ENCODE peak calls at places on chromosomes 1 and 21, in six cellular contexts. A is endothelial cell of umbilical vein, B is A549, Z is K562, P is HepG2, E is H1. Q is an unnamed sample.

GRCh38 chr21:45640888-45641479 is 2.5 kb upstream of the PCBP3 start:
- DNase-seq in A (no peak), B (no peak), Z (peak), P (no peak), E (no peak), Q (peak)

GRCh38 chr21:31526040-31526439 is 133.5 kb upstream of the SOD1 start:
- DNase-seq in A (no peak), B (peak), Z (no peak), P (no peak), E (no peak), Q (no peak)

GRCh38 chr1:92833840-92834239 is 2.0 kb downstream of the RPL5 start:
- DNase-seq in A (no peak), B (no peak), Z (no peak), P (no peak), E (no peak), Q (no peak)

GRCh38 chr1:110412576-110412975 is 5.1 kb upstream of the LAMTOR5 start:
- DNase-seq in A (peak), B (peak), Z (peak), P (peak), E (no peak), Q (peak)

GRCh38 chr1:204335085-204335484 is 24.6 kb downstream of the PLEKHA6 start:
- DNase-seq in A (peak), B (no peak), Z (no peak), P (no peak), E (no peak), Q (no peak)

GRCh38 chr1:229266832-229267500 is 3.9 kb upstream of the RAB4A start:
- DNase-seq in A (no peak), B (no peak), Z (no peak), P (no peak), E (no peak), Q (no peak)

GRCh38 chr1:8705104-8705503 is 112.3 kb downstream of the RERE start:
- DNase-seq in A (no peak), B (no peak), Z (no peak), P (no peak), E (no peak), Q (no peak)

GRCh38 chr1:2212167-2212541 is 16.0 kb upstream of the SKI start:
- DNase-seq in A (no peak), B (no peak), Z (no peak), P (no peak), E (no peak), Q (peak)

GRCh38 chr1:113191579-113192076 is 118.6 kb downstream of the LRIG2 start:
- DNase-seq in A (peak), B (no peak), Z (no peak), P (no peak), E (no peak), Q (no peak)

GRCh38 chr1:115302390-115302961 is 35.6 kb downstream of the NGF start:
- DNase-seq in A (no peak), B (no peak), Z (no peak), P (no peak), E (no peak), Q (no peak)

GRCh38 chr1:228100822-228101613 is 2.1 kb downstream of the C1orf35 start:
- DNase-seq in A (no peak), B (no peak), Z (peak), P (no peak), E (no peak), Q (no peak)

GRCh38 chr1:51203121-51203873 is 32.8 kb upstream of the RNF11 start:
- DNase-seq in A (no peak), B (no peak), Z (no peak), P (no peak), E (no peak), Q (no peak)

GRCh38 chr1:231702321-231702720 is 75.7 kb downstream of the DISC1 start:
- DNase-seq in A (no peak), B (no peak), Z (no peak), P (no peak), E (no peak), Q (no peak)

GRCh38 chr1:158118713-158119402 is 61.8 kb upstream of the CD1D start:
- DNase-seq in A (no peak), B (no peak), Z (no peak), P (no peak), E (no peak), Q (no peak)

GRCh38 chr1:158084336-158084735 is 90.9 kb downstream of the KIRREL1 start:
- DNase-seq in A (no peak), B (no peak), Z (no peak), P (no peak), E (no peak), Q (no peak)

GRCh38 chr21:36330904-36331303 is 10.9 kb downstream of the MORC3 start:
- DNase-seq in A (peak), B (peak), Z (peak), P (peak), E (no peak), Q (peak)

GRCh38 chr1:94245747-94246438 is 8.5 kb upstream of the ARHGAP29 start:
- DNase-seq in A (peak), B (no peak), Z (no peak), P (no peak), E (no peak), Q (no peak)

GRCh38 chr1:115224636-115225035 is 113.4 kb downstream of the NGF start:
- DNase-seq in A (no peak), B (no peak), Z (no peak), P (no peak), E (no peak), Q (no peak)

GRCh38 chr1:72284084-72284397 is 1.7 kb upstream of the NEGR1 start:
- DNase-seq in A (no peak), B (no peak), Z (no peak), P (no peak), E (no peak), Q (no peak)

GRCh38 chr21:45261093-45261492 is 26.6 kb downstream of the POFUT2 start:
- DNase-seq in A (no peak), B (no peak), Z (no peak), P (no peak), E (no peak), Q (no peak)

GRCh38 chr1:22318279-22318983 is 133.2 kb upstream of the ZBTB40 start:
- DNase-seq in A (no peak), B (no peak), Z (no peak), P (no peak), E (no peak), Q (peak)

GRCh38 chr1:16145988-16146887 is 9.6 kb downstream of the EPHA2 start:
- DNase-seq in A (peak), B (peak), Z (peak), P (peak), E (peak), Q (peak)

GRCh38 chr1:66138613-66139012 is 345.9 kb downstream of the PDE4B start:
- DNase-seq in A (no peak), B (no peak), Z (no peak), P (no peak), E (no peak), Q (no peak)

GRCh38 chr1:41560496-41560895 is 76.0 kb upstream of the EDN2 start:
- DNase-seq in A (no peak), B (no peak), Z (no peak), P (no peak), E (no peak), Q (no peak)

GRCh38 chr1:58922302-58923089 is 138.6 kb upstream of the JUN start:
- DNase-seq in A (no peak), B (no peak), Z (no peak), P (no peak), E (no peak), Q (no peak)

GRCh38 chr1:30743584-30744059 is 14.0 kb downstream of the LAPTM5 start:
- DNase-seq in A (peak), B (no peak), Z (no peak), P (no peak), E (no peak), Q (no peak)

GRCh38 chr1:26730695-26731094 is 34.9 kb downstream of the ARID1A start:
- DNase-seq in A (no peak), B (no peak), Z (no peak), P (no peak), E (no peak), Q (no peak)

GRCh38 chr1:59061876-59062275 is 235.0 kb upstream of the FGGY start:
- DNase-seq in A (peak), B (no peak), Z (no peak), P (no peak), E (no peak), Q (no peak)

GRCh38 chr1:203555046-203555445 is 61.1 kb downstream of the OPTC start:
- DNase-seq in A (no peak), B (no peak), Z (no peak), P (no peak), E (no peak), Q (no peak)

GRCh38 chr1:225476538-225476988 is 48.7 kb upstream of the LBR start:
- DNase-seq in A (no peak), B (no peak), Z (no peak), P (peak), E (no peak), Q (no peak)

GRCh38 chr1:180153032-180153431 is 1.6 kb upstream of the QSOX1 start:
- DNase-seq in A (no peak), B (no peak), Z (no peak), P (no peak), E (no peak), Q (no peak)
- TF ChIP-seq JUN in A (no peak), B (no peak), Z (no peak), P (no peak), E (no peak), Q (no peak)

GRCh38 chr1:246506440-246506784 is 667 bp downstream of the SMYD3 start:
- DNase-seq in A (peak), B (no peak), Z (peak), P (no peak), E (no peak), Q (no peak)
- TF ChIP-seq JUN in A (no peak), B (no peak), Z (no peak), P (no peak), E (no peak), Q (no peak)

GRCh38 chr1:13965770-13966398 is 265.9 kb downstream of the PRDM2 start:
- DNase-seq in A (no peak), B (peak), Z (peak), P (peak), E (peak), Q (peak)
- TF ChIP-seq JUN in A (no peak), B (no peak), Z (no peak), P (no peak), E (no peak), Q (no peak)

GRCh38 chr1:53277326-53277725 is 39.0 kb upstream of the MAGOH start:
- DNase-seq in A (no peak), B (no peak), Z (no peak), P (no peak), E (no peak), Q (no peak)

GRCh38 chr1:53276153-53276901 is 38.0 kb upstream of the MAGOH start:
- DNase-seq in A (no peak), B (no peak), Z (no peak), P (no peak), E (no peak), Q (no peak)

GRCh38 chr1:53276902-53277281 is 38.6 kb upstream of the MAGOH start:
- DNase-seq in A (no peak), B (no peak), Z (no peak), P (no peak), E (no peak), Q (no peak)

GRCh38 chr1:53279556-53280160 is 41.3 kb upstream of the MAGOH start:
- DNase-seq in A (no peak), B (no peak), Z (no peak), P (no peak), E (no peak), Q (no peak)

DNA sequence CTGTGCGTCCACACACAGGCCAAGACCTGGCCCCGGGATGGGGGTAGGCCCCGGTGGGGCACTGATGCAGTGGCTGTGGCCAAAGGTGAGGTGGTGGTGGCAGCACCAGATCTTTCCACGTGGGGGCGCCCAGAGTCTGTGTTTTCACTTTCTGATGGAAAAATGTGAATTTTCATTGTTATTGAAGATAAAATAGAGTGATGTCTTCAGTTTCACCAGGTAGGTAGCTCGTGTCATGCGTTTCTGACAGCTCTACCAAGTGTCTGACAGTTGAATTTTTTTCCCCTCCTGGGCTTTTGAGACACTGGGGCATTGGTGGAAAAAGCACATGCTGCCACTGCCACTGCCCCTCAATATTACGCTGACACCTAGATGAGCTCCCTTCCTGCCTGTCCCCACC is 40.0 kb upstream of the MAGOH start:
- DNase-seq in A (peak), B (peak), Z (peak), P (peak), E (no peak), Q (peak)
- TF ChIP-seq JUN in A (no peak), B (no peak), Z (no peak), P (no peak), E (no peak), Q (no peak)

GRCh38 chr1:45516465-45516864 is 5.2 kb downstream of the PRDX1 start:
- DNase-seq in A (no peak), B (no peak), Z (no peak), P (no peak), E (no peak), Q (no peak)

GRCh38 chr1:45526135-45526644 is 4.5 kb upstream of the PRDX1 start:
- DNase-seq in A (no peak), B (no peak), Z (no peak), P (peak), E (no peak), Q (no peak)

GRCh38 chr1:45522324-45523104 is 830 bp upstream of the PRDX1 start:
- DNase-seq in A (no peak), B (peak), Z (no peak), P (no peak), E (no peak), Q (peak)

GRCh38 chr1:45518910-45519309 is 2.8 kb downstream of the PRDX1 start:
- DNase-seq in A (peak), B (no peak), Z (no peak), P (no peak), E (no peak), Q (no peak)

DNA sequence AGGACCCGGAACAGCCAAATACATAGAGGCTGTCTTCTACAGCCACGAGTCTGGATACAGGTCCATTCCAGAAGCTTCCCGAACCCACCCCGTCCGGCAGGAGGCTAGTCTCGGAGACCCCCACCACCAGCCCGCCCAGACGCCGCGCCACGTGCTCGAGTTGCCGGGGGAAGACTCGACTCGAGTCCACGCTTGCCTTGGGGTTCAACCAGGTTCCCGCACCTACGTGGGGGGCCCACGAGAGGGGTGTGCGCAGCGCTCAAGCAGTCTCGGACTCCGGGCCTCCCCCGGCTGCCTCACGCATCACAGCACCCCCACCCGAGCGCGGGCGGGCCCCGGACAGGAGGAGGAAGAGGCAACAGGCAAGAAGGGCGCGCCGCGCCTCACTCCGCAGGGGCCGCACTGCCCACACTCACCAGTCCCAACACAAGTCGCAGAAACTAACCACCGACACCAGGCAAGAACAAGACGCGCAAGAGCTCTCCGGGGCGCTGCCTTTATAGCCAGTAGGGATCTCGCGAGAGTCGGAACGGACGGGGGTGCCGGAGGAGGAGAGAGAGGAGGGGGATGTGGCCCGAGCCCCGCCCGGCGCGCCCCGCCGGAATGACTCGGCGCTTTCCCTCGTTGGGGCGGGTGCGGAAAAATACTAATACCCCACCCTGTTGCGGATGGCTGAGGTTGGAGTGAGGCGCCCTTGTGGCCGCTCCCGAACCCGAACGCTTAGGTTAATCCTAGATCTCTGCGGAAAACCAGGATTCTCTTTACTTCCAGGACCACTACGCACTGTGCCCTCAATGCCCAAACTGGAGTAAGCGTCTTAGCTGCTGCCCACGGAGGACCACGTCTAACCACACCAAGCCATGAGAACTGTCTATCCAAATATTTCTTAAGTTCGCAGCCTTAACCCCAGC is at the start of gene PRDX1:
- DNase-seq in A (peak), B (peak), Z (peak), P (peak), E (peak), Q (peak)
- TF ChIP-seq JUN in A (no peak), B (peak), Z (peak), P (peak), E (no peak), Q (no peak)

DNA sequence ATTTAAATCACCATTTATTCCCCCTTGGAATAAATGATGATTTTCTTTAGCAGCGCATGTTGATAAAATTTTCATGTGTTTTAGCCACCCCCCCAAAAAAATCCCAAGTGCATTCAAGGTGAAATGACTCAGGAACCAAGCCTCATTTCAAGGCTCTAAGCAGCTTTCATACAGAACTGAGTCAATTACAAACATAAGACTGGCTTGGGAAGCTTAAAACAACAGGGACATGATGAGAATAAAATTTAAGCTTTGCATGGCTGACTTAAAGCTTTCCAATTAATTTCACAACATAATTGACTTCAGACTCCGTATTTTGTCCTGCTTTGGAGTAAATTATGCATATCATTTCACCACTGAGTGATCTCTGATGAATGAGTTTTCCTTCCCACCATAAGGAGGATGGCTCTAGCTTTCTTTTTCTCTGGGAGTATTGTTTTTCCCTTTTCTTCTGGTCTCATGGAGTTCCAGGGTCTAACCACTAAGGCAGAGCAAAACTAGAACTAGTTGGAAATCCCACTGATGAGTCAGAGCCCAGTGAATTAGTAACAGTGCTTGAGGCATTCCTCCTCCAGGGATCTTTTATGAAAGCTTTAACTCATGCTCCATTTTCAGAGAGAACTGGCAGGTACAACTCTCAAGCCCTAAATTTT is 72.8 kb downstream of the XCL2 start:
- DNase-seq in A (no peak), B (peak), Z (peak), P (peak), E (no peak), Q (no peak)
- TF ChIP-seq JUN in A (no peak), B (no peak), Z (peak), P (no peak), E (no peak), Q (no peak)

GRCh38 chr1:960371-961131 is at the start of gene KLHL17:
- DNase-seq in A (peak), B (no peak), Z (peak), P (peak), E (no peak), Q (peak)

GRCh38 chr1:963746-964525 is 2.3 kb upstream of the PLEKHN1 start:
- DNase-seq in A (no peak), B (no peak), Z (no peak), P (no peak), E (no peak), Q (no peak)

GRCh38 chr1:964691-965525 is 1.4 kb upstream of the PLEKHN1 start:
- DNase-seq in A (no peak), B (no peak), Z (no peak), P (no peak), E (no peak), Q (no peak)

GRCh38 chr1:961132-961652 is 808 bp downstream of the KLHL17 start:
- DNase-seq in A (peak), B (no peak), Z (peak), P (no peak), E (no peak), Q (no peak)

GRCh38 chr1:962381-963350 is 2.3 kb downstream of the KLHL17 start:
- DNase-seq in A (no peak), B (no peak), Z (no peak), P (no peak), E (no peak), Q (no peak)
- TF ChIP-seq JUN in A (no peak), B (no peak), Z (no peak), P (no peak), E (no peak), Q (no peak)

GRCh38 chr21:26117324-26117971 is 53.1 kb downstream of the APP start:
- DNase-seq in A (no peak), B (no peak), Z (no peak), P (no peak), E (no peak), Q (no peak)

GRCh38 chr21:26115899-26116298 is 54.7 kb downstream of the APP start:
- DNase-seq in A (peak), B (no peak), Z (no peak), P (no peak), E (no peak), Q (no peak)

GRCh38 chr21:26112979-26113378 is 57.6 kb downstream of the APP start:
- DNase-seq in A (no peak), B (no peak), Z (no peak), P (no peak), E (no peak), Q (no peak)

GRCh38 chr21:26116456-26117011 is 54.0 kb downstream of the APP start:
- DNase-seq in A (no peak), B (no peak), Z (no peak), P (peak), E (no peak), Q (no peak)

GRCh38 chr21:26115346-26115745 is 55.2 kb downstream of the APP start:
- DNase-seq in A (peak), B (no peak), Z (no peak), P (no peak), E (no peak), Q (no peak)
- TF ChIP-seq JUN in A (no peak), B (no peak), Z (no peak), P (no peak), E (no peak), Q (no peak)

GRCh38 chr1:172005856-172006255 is 164.6 kb downstream of the DNM3 start:
- DNase-seq in A (no peak), B (no peak), Z (no peak), P (peak), E (no peak), Q (no peak)
- TF ChIP-seq JUN in A (no peak), B (no peak), Z (no peak), P (no peak), E (no peak), Q (no peak)

GRCh38 chr1:89635825-89636815 is 3.2 kb downstream of the LRRC8C start:
- DNase-seq in A (peak), B (no peak), Z (no peak), P (no peak), E (no peak), Q (no peak)
- TF ChIP-seq JUN in A (peak), B (no peak), Z (no peak), P (no peak), E (no peak), Q (no peak)